ENCODE peak calls at places on chromosomes 1 and 21, in five cellular contexts. N, J, P, G and R are unnamed samples.

GRCh38 chr1:182430263-182431068 is 19.5 kb upstream of the RGSL1 start:
- DNase-seq in P (no peak), J (no peak), N (no peak), G (no peak), R (no peak)

GRCh38 chr1:16073490-16074104 is at the start of gene FAM131C:
- DNase-seq in P (peak; percentile 55), G (peak; percentile 30), N (no peak), J (no peak), R (no peak)

GRCh38 chr1:223319913-223320600 is 43.9 kb downstream of the SUSD4 start:
- DNase-seq in N (peak; percentile 34), G (peak; percentile 81), P (peak; percentile 57), J (no peak), R (no peak)

GRCh38 chr1:246794261-246795093 is 70.3 kb downstream of the SCCPDH start:
- DNase-seq in G (no peak), N (peak; percentile 17), J (no peak), P (peak; percentile 11), R (no peak)

GRCh38 chr1:24900486-24900849 is 29.6 kb downstream of the RUNX3 start:
- DNase-seq in P (no peak), G (no peak), J (no peak), N (no peak), R (no peak)

GRCh38 chr21:32043458-32043857 is 170.6 kb downstream of the HUNK start:
- DNase-seq in P (no peak), N (no peak), G (no peak), J (no peak), R (no peak)

GRCh38 chr1:173823776-173824314 is 628 bp upstream of the DARS2 start:
- DNase-seq in N (no peak), P (no peak), J (no peak), G (no peak), R (no peak)

GRCh38 chr1:121587777-121588176 is 403.0 kb downstream of the SRGAP2C start:
- DNase-seq in G (no peak), J (no peak), N (no peak), P (no peak), R (no peak)

GRCh38 chr1:226569879-226570547 is 21.4 kb downstream of the STUM start:
- DNase-seq in N (no peak), P (peak; percentile 64), J (no peak), G (peak; percentile 38), R (no peak)

GRCh38 chr1:212920895-212921294 is 29.4 kb upstream of the VASH2 start:
- DNase-seq in P (peak; percentile 40), G (no peak), N (no peak), J (no peak), R (no peak)

GRCh38 chr1:181152892-181153633 is 64.6 kb downstream of the IER5 start:
- DNase-seq in P (no peak), N (no peak), G (no peak), J (no peak), R (no peak)

GRCh38 chr1:162988869-162989268 is 80.3 kb upstream of the RGS4 start:
- DNase-seq in G (no peak), J (no peak), P (peak; percentile 63), N (peak; percentile 7), R (no peak)

GRCh38 chr1:12171206-12172041 is 4.6 kb downstream of the TNFRSF1B start:
- DNase-seq in N (no peak), P (no peak), J (no peak), G (no peak), R (no peak)

GRCh38 chr1:67347688-67348472 is 40.2 kb downstream of the IL12RB2 start:
- DNase-seq in J (peak; percentile 39), N (peak; percentile 28), P (peak; percentile 61), G (peak; percentile 39), R (no peak)

GRCh38 chr1:5389101-5389885 is 602.9 kb downstream of the NPHP4 start:
- DNase-seq in J (no peak), G (no peak), P (no peak), N (no peak), R (no peak)

GRCh38 chr21:31732891-31733520 is 1.1 kb upstream of the SCAF4 start:
- DNase-seq in P (peak; percentile 61), G (peak; percentile 45), J (no peak), N (peak; percentile 52), R (no peak)